ENCODE peak calls at places on chromosomes 1 and 21, in eight cellular contexts. W is A549, M is IMR-90, Y is SK-N-SH, R is mucosa of descending colon, B is body of pancreas, J is kidney, V is fibroblast of lung. E is an unnamed sample. For H3K4me1, the result is how much of the 10 kb centered on the place peaks cover.

GRCh38 chr1:38132681-38133080 is 86.1 kb upstream of the POU3F1 start:
- DNase-seq in V (peak), J (no peak), R (no peak), B (no peak), Y (no peak), M (no peak), W (no peak), E (peak)

GRCh38 chr1:31541201-31541600 is 35.1 kb upstream of the TINAGL1 start:
- DNase-seq in W (no peak), M (no peak), R (no peak), J (no peak), B (no peak), Y (no peak), V (no peak), E (no peak)

GRCh38 chr1:226643167-226643566 is 94.6 kb downstream of the STUM start:
- DNase-seq in Y (no peak), V (peak), M (peak), R (peak), W (no peak), B (no peak), J (peak), E (peak)

GRCh38 chr1:89069955-89070354 is 4.9 kb upstream of the GBP1 start:
- DNase-seq in J (no peak), B (no peak), Y (no peak), V (no peak), W (no peak), M (no peak), R (no peak), E (no peak)

GRCh38 chr1:207817778-207818751 is 66.2 kb downstream of the CD46 start:
- DNase-seq in Y (no peak), V (no peak), J (peak), W (no peak), R (no peak), M (no peak), B (no peak), E (no peak)

GRCh38 chr1:52632732-52633290 is at the start of gene SHISAL2A:
- DNase-seq in Y (peak), J (peak), V (peak), W (no peak), R (peak), M (no peak), B (peak), E (peak)

GRCh38 chr1:25168193-25169071 is 63.9 kb downstream of the SYF2 start:
- DNase-seq in W (peak), J (no peak), R (peak), Y (no peak), B (no peak), M (no peak), V (no peak), E (no peak)

GRCh38 chr1:219489636-219490035 is 123.3 kb downstream of the ZC3H11B start:
- DNase-seq in R (no peak), V (no peak), W (no peak), B (no peak), M (no peak), Y (no peak), J (no peak), E (no peak)

GRCh38 chr1:228061411-228062084 is 21.0 kb upstream of the ARF1 start:
- DNase-seq in M (no peak), Y (no peak), B (no peak), V (no peak), J (peak), R (peak), W (no peak), E (peak)

GRCh38 chr1:38004284-38005101 is 821 bp downstream of the FHL3 start:
- DNase-seq in R (no peak), J (no peak), W (no peak), M (no peak), Y (peak), B (no peak), V (no peak), E (no peak)

GRCh38 chr1:3492545-3493246 is 38.2 kb downstream of the ARHGEF16 start:
- DNase-seq in J (no peak), M (no peak), R (no peak), B (no peak), W (no peak), V (no peak), Y (no peak), E (no peak)

GRCh38 chr1:171913385-171913784 is 72.1 kb downstream of the DNM3 start:
- DNase-seq in Y (peak), R (no peak), W (peak), M (no peak), J (no peak), V (peak), B (peak), E (no peak)

GRCh38 chr1:170145691-170146676 is at the start of gene NTMT2:
- DNase-seq in J (no peak), B (no peak), W (no peak), M (peak), Y (no peak), V (peak), R (no peak), E (no peak)

DNA sequence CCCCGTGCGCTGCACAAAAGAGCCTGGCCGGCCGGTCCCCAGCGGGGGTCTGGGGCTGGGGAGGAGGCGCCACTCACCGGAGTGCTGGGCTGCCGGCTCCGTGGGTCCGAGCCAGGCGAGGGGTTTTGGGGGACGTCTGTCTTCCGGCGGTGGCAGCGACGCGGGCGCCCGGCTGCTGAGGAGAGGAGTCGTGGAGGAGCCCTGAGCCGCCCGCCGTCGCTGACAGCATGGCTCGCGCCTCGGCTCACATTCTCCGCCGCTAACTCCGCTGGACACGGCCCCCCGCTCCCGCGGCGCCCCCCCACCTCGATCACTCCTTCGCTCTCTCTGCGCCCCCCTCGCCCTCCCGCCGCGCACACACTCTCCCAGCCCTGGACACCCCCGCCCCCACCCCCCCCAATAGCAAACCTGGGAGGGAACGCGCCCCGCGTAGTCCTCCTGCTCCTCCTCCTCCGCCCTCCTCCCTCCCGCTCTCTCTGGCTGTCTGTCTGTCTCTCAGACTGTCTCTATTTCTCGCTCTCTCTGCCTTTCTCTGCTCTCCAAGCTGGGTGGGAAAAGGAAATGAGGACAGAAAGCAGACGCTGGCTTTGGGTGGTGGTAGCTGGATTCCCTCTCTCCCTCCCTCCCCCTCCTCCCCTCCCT is 503 bp downstream of the AHDC1 start:
- DNase-seq in B (peak), W (no peak), M (no peak), Y (no peak), V (no peak), J (peak), R (peak), E (peak)
- H3K4me1 ChIP-seq in B (under half), W (half or more), M (under half), Y (under half), V (under half), J (under half), R (under half), E (under half)

DNA sequence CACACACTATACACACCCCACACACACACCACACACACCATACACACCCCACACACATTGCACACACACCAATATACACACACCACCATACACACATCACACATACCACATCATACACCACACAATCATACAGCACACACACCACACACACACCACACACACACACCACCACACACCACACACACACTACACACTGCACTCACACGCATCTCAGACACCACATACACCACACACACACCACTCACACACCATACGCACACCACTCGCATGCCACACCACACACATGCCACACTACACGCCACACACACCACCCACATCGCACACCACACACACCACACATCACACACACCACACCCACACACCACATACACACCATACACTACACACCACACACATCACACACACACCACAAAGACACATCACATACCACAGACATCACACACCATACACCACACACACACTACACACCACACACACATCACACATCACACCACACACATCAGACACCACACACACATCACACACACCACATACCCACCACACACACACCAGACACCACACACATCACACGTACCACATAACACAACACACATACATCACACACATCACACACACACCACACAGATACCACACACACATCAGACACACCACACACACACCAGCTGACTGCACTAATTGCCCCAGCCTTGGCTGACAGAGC is 54.6 kb downstream of the HSF2BP start:
- DNase-seq in J (no peak), R (no peak), M (no peak), V (no peak), Y (no peak), W (no peak), B (no peak), E (no peak)
- H3K4me1 ChIP-seq in J (under half), R (under half), M (under half), V (under half), Y (under half), W (half or more), B (under half), E (under half)

DNA sequence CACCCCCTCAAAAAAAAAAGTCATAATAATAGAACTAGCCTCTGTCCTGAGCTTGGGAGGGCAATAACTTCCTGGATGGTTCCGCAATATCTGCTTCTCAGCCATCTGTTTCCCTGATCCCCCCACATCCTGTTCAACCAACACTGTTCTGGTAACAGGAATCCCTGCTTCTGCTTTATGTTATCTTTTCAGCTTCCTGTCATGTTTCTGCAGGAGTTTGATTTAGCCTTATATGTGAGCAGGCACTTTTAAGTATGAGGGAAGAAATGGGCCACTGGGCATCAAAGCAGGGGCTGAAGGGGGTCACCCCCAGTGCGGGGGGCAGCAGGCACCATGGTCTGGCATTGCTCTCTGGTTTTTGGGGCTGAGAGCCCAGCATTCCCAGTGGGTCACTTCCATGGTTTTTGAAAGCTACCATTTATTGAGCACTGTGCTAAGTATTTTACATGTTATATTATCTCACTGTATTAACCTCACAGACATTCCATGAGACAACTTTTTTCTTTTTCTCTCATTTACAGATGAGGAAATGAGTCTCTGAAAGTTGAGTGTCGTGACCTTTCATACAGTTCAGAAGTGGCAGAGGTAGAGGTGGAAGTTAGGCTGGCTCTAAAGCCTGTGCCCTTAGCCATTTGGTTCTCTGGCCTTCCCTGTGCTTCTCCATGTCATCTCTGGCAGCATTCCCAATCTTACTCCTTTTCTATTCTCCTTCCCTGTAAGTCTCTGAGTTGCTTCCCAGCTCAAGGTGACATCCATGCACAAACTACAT is 61.9 kb downstream of the DNTTIP2 start:
- DNase-seq in Y (peak), V (peak), W (no peak), M (peak), J (no peak), R (no peak), B (no peak), E (no peak)
- H3K4me1 ChIP-seq in Y (under half), V (under half), W (under half), M (under half), J (under half), R (under half), B (under half), E (under half)

DNA sequence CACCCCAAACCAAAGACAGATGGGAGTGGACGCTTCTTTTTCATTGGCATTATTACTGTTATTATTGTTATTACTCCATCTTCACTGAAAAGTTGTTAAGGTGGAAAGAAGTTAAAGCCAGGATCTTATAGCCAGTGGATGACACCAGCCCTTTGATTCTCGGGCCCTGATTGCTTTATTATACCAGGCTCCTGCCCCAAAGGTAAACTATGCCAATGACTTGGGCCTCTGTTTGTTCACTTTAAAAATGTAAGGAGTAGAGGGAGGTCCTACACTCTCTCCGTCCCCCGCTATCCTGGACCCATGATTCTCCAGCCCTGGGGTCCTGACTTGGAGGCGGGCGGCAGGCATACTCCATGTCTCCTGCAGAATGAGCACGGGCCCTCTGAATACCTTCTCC is 106.8 kb downstream of the TOMM20 start:
- DNase-seq in W (no peak), B (no peak), M (no peak), V (no peak), R (no peak), Y (no peak), J (no peak), E (peak)
- H3K4me1 ChIP-seq in W (under half), B (under half), M (under half), V (under half), R (under half), Y (under half), J (under half), E (under half)